ENCODE peak calls at places on chromosomes 7 and 10, in seven cellular contexts. G is HTR-8/SVneo, O is NCI-H1092 treated with DMSO at 0.1 percent for 48 hours, N is RPMI7951, R is retina, V is activated T-cell treated with anti-CD3 and anti-CD28 coated beads for 1 hour, C is mucosa of gallbladder. Z is an unnamed sample.

GRCh38 chr7:116966606-116967005 is 13.3 kb downstream of the ST7 start:
- DNase-seq in V (no peak), N (no peak), C (no peak), R (no peak), O (no peak), G (no peak), Z (no peak)

GRCh38 chr10:19952103-19952502 is 135.9 kb downstream of the PLXDC2 start:
- DNase-seq in V (no peak), O (no peak), R (peak), N (no peak), C (no peak), G (no peak), Z (no peak)

GRCh38 chr7:78863248-78863647 is 590.2 kb downstream of the MAGI2 start:
- DNase-seq in R (peak), O (no peak), N (no peak), V (no peak), C (no peak), G (no peak), Z (no peak)

GRCh38 chr7:142909921-142910521 is 23.5 kb downstream of the TRPV5 start:
- DNase-seq in V (no peak), N (no peak), O (no peak), R (no peak), G (no peak), C (no peak), Z (no peak)

GRCh38 chr7:15041226-15041625 is 138.7 kb upstream of the DGKB start:
- DNase-seq in O (no peak), N (no peak), G (no peak), V (no peak), C (no peak), R (no peak), Z (no peak)

GRCh38 chr10:78724846-78725245 is 343.9 kb upstream of the ZMIZ1 start:
- DNase-seq in R (no peak), N (no peak), G (no peak), C (no peak), V (no peak), O (no peak), Z (no peak)

GRCh38 chr10:79206300-79207095 is 137.7 kb downstream of the ZMIZ1 start:
- DNase-seq in R (no peak), V (no peak), O (no peak), G (no peak), C (no peak), N (no peak), Z (no peak)

GRCh38 chr7:38123494-38123893 is 54.6 kb upstream of the STARD3NL start:
- DNase-seq in N (no peak), R (no peak), C (no peak), G (no peak), V (no peak), O (no peak), Z (no peak)

GRCh38 chr10:98340261-98340675 is 72.3 kb upstream of the LOXL4 start:
- DNase-seq in C (no peak), G (no peak), O (peak), V (no peak), N (no peak), R (no peak), Z (no peak)

GRCh38 chr10:60428387-60428737 is 38.7 kb upstream of the ANK3 start:
- DNase-seq in O (no peak), N (no peak), C (no peak), G (no peak), R (no peak), V (no peak), Z (no peak)

GRCh38 chr10:103696411-103697145 is 158.8 kb downstream of the SH3PXD2A start:
- DNase-seq in C (peak), O (no peak), N (peak), G (peak), R (no peak), V (peak), Z (peak)

GRCh38 chr10:49025347-49025983 is 85.8 kb upstream of the LRRC18 start:
- DNase-seq in R (no peak), C (no peak), N (no peak), O (no peak), G (no peak), V (no peak), Z (no peak)

Z was measured in CD8-positive, alpha-beta T cell.